ENCODE peak calls at places on chromosome 19, in six cellular contexts. I, B, K, C, N and E are unnamed samples.

GRCh38 chr19:47107953-47108746 is 5.4 kb downstream of the ZC3H4 start:
- DNase-seq in I (no peak), C (no peak), N (no peak), B (no peak), K (no peak), E (peak; percentile 45)

GRCh38 chr19:934865-935422 is 9.1 kb downstream of the ARID3A start:
- DNase-seq in I (peak; percentile 84), N (peak; percentile 89), C (peak; percentile 94), K (peak; percentile 85), B (no peak), E (peak; percentile 64)

GRCh38 chr19:9306443-9306842 is 3.2 kb downstream of the ZNF699 start:
- DNase-seq in C (no peak), I (no peak), K (peak; percentile 73), B (no peak), N (no peak), E (peak; percentile 90)

GRCh38 chr19:14563989-14564650 is 7.7 kb downstream of the NDUFB7 start:
- DNase-seq in B (no peak), K (peak; percentile 25), C (no peak), I (no peak), N (peak; percentile 82), E (peak; percentile 21)

GRCh38 chr19:38952395-38953165 is 21.8 kb downstream of the MRPS12 start:
- DNase-seq in K (no peak), N (no peak), B (no peak), C (no peak), I (peak; percentile 46), E (peak; percentile 16)

GRCh38 chr19:52453324-52454094 is at the start of gene ZNF578:
- DNase-seq in I (peak; percentile 65), K (peak; percentile 85), N (peak; percentile 80), B (peak; percentile 25), C (peak; percentile 23), E (peak; percentile 89)

GRCh38 chr19:12194827-12195500 is 32.1 kb downstream of the ZNF136 start:
- DNase-seq in I (peak; percentile 90), B (peak; percentile 75), C (peak; percentile 90), K (peak; percentile 30), N (peak; percentile 77), E (peak; percentile 74)

GRCh38 chr19:53647792-53648191 is 16.0 kb downstream of the DPRX start:
- DNase-seq in K (peak; percentile 59), N (no peak), I (no peak), B (no peak), C (no peak), E (no peak)

GRCh38 chr19:34733266-34733825 is 697 bp upstream of the ZNF181 start:
- DNase-seq in B (peak; percentile 54), C (no peak), I (no peak), K (no peak), N (peak; percentile 49), E (no peak)

GRCh38 chr19:18135712-18136584 is 17.0 kb upstream of the PIK3R2 start:
- DNase-seq in C (no peak), K (no peak), I (no peak), N (no peak), B (no peak), E (no peak)

GRCh38 chr19:1271528-1272422 is 2.6 kb downstream of the CIRBP start:
- DNase-seq in K (no peak), N (peak; percentile 43), C (peak; percentile 34), B (no peak), I (peak; percentile 54), E (no peak)

GRCh38 chr19:10871711-10872550 is 578 bp downstream of the CARM1 start:
- DNase-seq in I (peak; percentile 69), C (no peak), B (no peak), N (peak; percentile 58), K (no peak), E (no peak)

GRCh38 chr19:29731331-29731850 is 16.3 kb upstream of the C19orf12 start:
- DNase-seq in K (no peak), B (no peak), C (no peak), N (no peak), I (no peak), E (no peak)

GRCh38 chr19:10433131-10433536 is 12.8 kb downstream of the PDE4A start:
- DNase-seq in K (no peak), N (no peak), C (no peak), B (no peak), I (no peak), E (no peak)

GRCh38 chr19:1411255-1412191 is 4.1 kb downstream of the DAZAP1 start:
- DNase-seq in C (no peak), B (no peak), N (peak; percentile 77), K (peak; percentile 40), I (peak; percentile 78), E (peak; percentile 53)

GRCh38 chr19:42325896-42326771 is 699 bp downstream of the MEGF8 start:
- DNase-seq in B (peak; percentile 19), N (peak; percentile 41), K (no peak), I (peak; percentile 45), C (no peak), E (no peak)

GRCh38 chr19:920051-920857 is 3.1 kb downstream of the KISS1R start:
- DNase-seq in C (no peak), N (no peak), I (no peak), B (peak; percentile 75), K (no peak), E (no peak)

GRCh38 chr19:55647732-55648656 is at the start of gene CCDC106:
- DNase-seq in B (peak; percentile 72), I (peak; percentile 81), N (peak; percentile 78), C (peak; percentile 44), K (peak; percentile 73), E (peak; percentile 86)

GRCh38 chr19:42553292-42554045 is 25.2 kb upstream of the CEACAM1 start:
- DNase-seq in I (no peak), K (peak; percentile 87), B (no peak), N (no peak), C (no peak), E (peak; percentile 78)

GRCh38 chr19:10021863-10022262 is 8.6 kb downstream of the RDH8 start:
- DNase-seq in I (no peak), K (no peak), N (no peak), B (no peak), C (no peak), E (no peak)

GRCh38 chr19:50510700-50511068 is 307 bp downstream of the JOSD2 start:
- DNase-seq in I (no peak), N (no peak), B (no peak), K (no peak), C (no peak), E (peak; percentile 17)

GRCh38 chr19:50510121-50510670 is 795 bp downstream of the JOSD2 start:
- DNase-seq in I (peak; percentile 42), C (no peak), K (peak; percentile 8), B (no peak), N (no peak), E (peak; percentile 23)

GRCh38 chr19:50512112-50512998 is 1.4 kb downstream of the ASPDH start:
- DNase-seq in B (no peak), C (no peak), K (no peak), I (no peak), N (no peak), E (no peak)

GRCh38 chr19:50509366-50509765 is 1.6 kb downstream of the JOSD2 start:
- DNase-seq in C (no peak), B (no peak), K (no peak), N (no peak), I (no peak), E (no peak)

GRCh38 chr19:50511069-50511822 is at the start of gene JOSD2:
- DNase-seq in C (peak; percentile 97), N (peak; percentile 99), K (peak; percentile 100), B (peak; percentile 99), I (peak; percentile 99), E (peak; percentile 100)
- TF ChIP-seq CTCF in C (no peak), N (no peak), K (no peak), B (no peak), I (no peak), E (no peak)

GRCh38 chr19:7883796-7884570 is 4.3 kb upstream of the LRRC8E start:
- DNase-seq in I (no peak), N (no peak), C (no peak), B (no peak), K (peak; percentile 40), E (peak; percentile 49)

GRCh38 chr19:7885818-7886217 is 2.5 kb upstream of the LRRC8E start:
- DNase-seq in B (no peak), C (no peak), K (no peak), I (no peak), N (no peak), E (no peak)

GRCh38 chr19:7888826-7889217 is 512 bp downstream of the LRRC8E start:
- DNase-seq in C (no peak), N (no peak), B (no peak), I (no peak), K (no peak), E (no peak)

GRCh38 chr19:7887408-7888144 is 734 bp upstream of the LRRC8E start:
- DNase-seq in C (no peak), K (no peak), N (no peak), I (no peak), B (no peak), E (no peak)

DNA sequence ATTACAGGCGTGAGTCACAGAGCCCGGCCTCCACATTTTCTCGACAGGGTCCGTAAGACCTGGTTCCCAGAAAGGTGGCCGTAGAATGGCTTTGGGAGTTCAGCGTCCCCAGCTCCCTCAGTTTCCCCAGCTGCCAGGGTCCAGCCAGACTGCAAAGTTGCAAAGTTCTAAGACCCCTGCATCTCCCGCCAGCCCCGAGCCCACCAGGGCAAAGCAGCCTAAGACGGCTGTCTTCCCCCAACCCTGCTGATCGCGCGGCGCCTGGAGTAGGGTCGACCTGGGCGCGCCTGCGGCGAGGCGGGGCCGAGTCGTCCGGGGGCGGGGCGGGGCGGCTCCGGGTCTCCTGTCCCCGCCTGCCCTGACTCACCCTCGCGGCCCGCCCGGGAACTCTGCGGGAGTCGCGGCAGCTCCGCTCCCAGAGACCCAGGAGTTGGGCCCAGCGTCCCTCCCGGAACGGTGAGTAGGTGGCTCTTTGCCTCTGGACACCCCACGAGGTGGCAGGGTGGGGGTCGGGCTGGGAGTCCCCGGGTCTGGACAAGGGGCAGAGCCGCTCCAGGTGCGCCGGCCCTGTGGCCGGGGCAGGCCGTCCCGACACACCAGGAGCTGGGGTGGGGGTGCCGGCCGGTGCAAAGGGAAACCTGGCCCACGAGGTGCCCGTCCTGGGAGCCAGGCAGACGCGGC is at the start of gene LRRC8E:
- DNase-seq in B (no peak), N (no peak), K (peak; percentile 61), I (peak; percentile 74), C (peak; percentile 46), E (peak; percentile 62)
- H3K4me3 ChIP-seq in B (no peak within 1 kb of the TSS), N (peak within 1 kb of the TSS; percentile 22), K (peak within 1 kb of the TSS; percentile 73), I (no peak within 1 kb of the TSS), C (peak within 1 kb of the TSS; percentile 49), E (peak within 1 kb of the TSS; percentile 71)

DNA sequence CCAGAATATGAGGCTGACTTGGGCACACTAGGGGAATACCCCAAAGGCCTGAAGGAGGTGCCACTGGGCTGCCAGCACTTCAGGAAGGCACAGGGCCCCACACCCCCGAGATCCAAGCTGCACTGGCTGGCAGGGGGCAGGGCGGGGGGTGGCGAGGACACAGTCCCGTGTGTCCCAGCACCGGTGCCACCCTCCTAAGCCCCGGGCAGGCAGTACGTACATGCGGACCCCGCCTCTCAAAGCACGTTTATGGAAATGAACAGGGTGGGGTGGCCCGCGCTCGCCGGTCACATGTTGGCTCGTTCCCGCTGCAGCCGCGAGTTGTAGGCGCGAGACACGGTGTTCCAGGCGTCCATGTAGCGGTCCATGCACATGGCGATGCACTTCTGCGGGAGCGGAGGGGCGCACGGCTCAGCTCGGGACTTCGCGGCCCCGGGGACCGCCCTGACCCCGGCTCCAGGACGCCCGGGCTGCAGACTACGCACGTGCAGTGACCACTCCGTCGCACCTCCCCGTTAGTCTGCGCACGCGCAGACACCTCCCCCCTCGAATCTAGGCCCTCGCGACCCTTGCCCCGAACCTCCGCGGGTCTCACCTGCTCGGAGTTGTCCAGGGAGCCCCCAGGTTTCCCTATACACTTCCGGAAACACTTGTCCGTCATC is 594 bp downstream of the TIMM13 start:
- DNase-seq in C (no peak), I (peak; percentile 57), B (no peak), N (peak; percentile 60), K (peak; percentile 34), E (peak; percentile 54)
- TF ChIP-seq CTCF in C (no peak), I (no peak), B (no peak), N (no peak), K (no peak), E (no peak)

GRCh38 chr19:45498411-45499195 is at the start of gene PPM1N:
- DNase-seq in I (no peak), N (no peak), C (no peak), B (peak; percentile 63), K (peak; percentile 40), E (peak; percentile 28)
- H3K4me3 ChIP-seq in I (no peak within 1 kb of the TSS), N (peak within 1 kb of the TSS; percentile 52), C (peak within 1 kb of the TSS; percentile 59), B (peak within 1 kb of the TSS; percentile 4), K (peak within 1 kb of the TSS; percentile 51), E (peak within 1 kb of the TSS; percentile 39)